ENCODE peak calls at places on chromosomes 7 and 10, in eight cellular contexts. Y is MCF 10A, G is cardiac muscle cell, Q is fibroblast of lung, P is endothelial cell, J is tibial nerve, W is PC-3, O is adrenal gland. X is an unnamed sample.

GRCh38 chr7:153590136-153590535 is 462.1 kb upstream of the DPP6 start:
- DNase-seq in G (no peak), Y (no peak), Q (no peak), J (no peak), W (no peak), P (no peak), O (no peak), X (no peak)

GRCh38 chr7:73718905-73719805 is at the start of gene STX1A:
- DNase-seq in W (peak), O (peak), Y (peak), P (peak), G (peak), Q (peak), J (no peak), X (peak)

GRCh38 chr10:56623064-56623463 is 262.0 kb upstream of the ZWINT start:
- DNase-seq in G (no peak), Q (no peak), O (no peak), P (no peak), Y (no peak), W (no peak), J (no peak), X (no peak)

GRCh38 chr10:77578583-77579227 is 58.9 kb downstream of the KCNMA1 start:
- DNase-seq in Y (peak), Q (no peak), G (no peak), W (peak), J (no peak), P (no peak), O (no peak), X (peak)

GRCh38 chr7:128855559-128855958 is 7.1 kb upstream of the ATP6V1F start:
- DNase-seq in P (no peak), Q (no peak), J (no peak), W (no peak), G (no peak), O (no peak), Y (no peak), X (no peak)

GRCh38 chr10:49488056-49488455 is 50.9 kb downstream of the ERCC6 start:
- DNase-seq in W (no peak), Y (no peak), J (no peak), G (no peak), P (no peak), Q (no peak), O (peak), X (no peak)

GRCh38 chr10:89206402-89207180 is 526 bp downstream of the CH25H start:
- DNase-seq in Y (no peak), Q (peak), P (peak), O (no peak), W (no peak), J (peak), G (peak), X (peak)

GRCh38 chr7:30789334-30789711 is 18.1 kb downstream of the MINDY4 start:
- DNase-seq in J (no peak), P (no peak), G (peak), W (peak), O (no peak), Y (peak), Q (peak), X (peak)

GRCh38 chr7:51467384-51468017 is 150.9 kb upstream of the COBL start:
- DNase-seq in P (no peak), G (no peak), O (no peak), Q (no peak), W (no peak), J (no peak), Y (no peak), X (no peak)

GRCh38 chr10:43316516-43316915 is 49.7 kb upstream of the RASGEF1A start:
- DNase-seq in P (no peak), Y (no peak), W (no peak), O (no peak), G (no peak), J (no peak), Q (no peak), X (no peak)

GRCh38 chr7:109950821-109951601 is 1139.9 kb upstream of the LRRN3 start:
- DNase-seq in O (no peak), G (no peak), Y (no peak), P (no peak), W (no peak), Q (no peak), J (no peak), X (no peak)

GRCh38 chr7:142711196-142711595 is 38.1 kb upstream of the PRSS1 start:
- DNase-seq in P (no peak), W (peak), J (no peak), Q (no peak), Y (no peak), G (no peak), O (no peak), X (no peak)

GRCh38 chr7:142714375-142714774 is 34.9 kb upstream of the PRSS1 start:
- DNase-seq in G (no peak), O (no peak), J (no peak), W (no peak), P (peak), Y (no peak), Q (no peak), X (no peak)

GRCh38 chr7:142709921-142710320 is 39.4 kb upstream of the PRSS1 start:
- DNase-seq in Y (no peak), O (no peak), G (no peak), W (no peak), Q (no peak), P (no peak), J (no peak), X (no peak)

GRCh38 chr7:142712617-142712957 is 36.7 kb upstream of the PRSS1 start:
- DNase-seq in O (no peak), P (no peak), W (no peak), Q (no peak), G (no peak), Y (no peak), J (no peak), X (no peak)

DNA sequence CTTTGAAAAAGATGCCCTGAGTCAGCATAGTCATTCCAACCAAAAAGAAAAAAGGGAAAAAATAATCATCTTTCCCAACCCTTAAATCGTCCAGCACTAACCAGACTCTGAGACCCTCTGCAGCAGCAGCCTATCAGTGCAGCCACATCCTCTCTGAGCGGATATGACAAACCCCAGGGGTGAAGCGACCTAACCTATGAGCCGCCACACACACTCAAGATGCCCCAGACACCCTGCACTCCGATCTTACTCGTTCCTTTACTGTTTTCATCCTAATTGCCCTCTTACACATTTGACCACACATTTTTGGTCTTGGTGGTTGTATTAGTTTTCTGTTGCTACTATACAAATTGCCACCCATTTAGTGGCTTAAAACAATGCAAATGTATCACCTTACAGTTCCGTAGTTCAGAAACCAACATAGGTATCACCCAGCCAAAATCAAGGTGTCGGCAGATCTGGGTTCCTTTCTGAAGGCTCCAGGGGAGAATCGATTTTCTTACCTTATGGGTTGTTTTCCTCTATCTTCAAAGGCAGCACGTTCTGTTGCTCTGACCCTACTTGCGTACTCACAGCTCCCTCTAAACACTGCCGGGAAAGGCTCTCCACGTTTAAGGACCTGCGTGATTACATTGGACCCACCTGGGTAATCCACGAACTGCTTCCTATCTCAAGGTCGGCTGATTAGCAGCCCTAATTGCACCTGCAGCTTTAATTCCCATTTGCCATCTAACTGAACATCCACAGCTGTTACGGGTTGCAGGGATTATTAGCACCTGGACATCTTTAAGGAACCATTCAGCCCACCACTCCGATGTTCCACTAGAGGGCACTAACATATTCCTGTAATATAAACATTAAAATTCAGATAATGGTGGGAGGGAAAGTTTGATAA is 37.3 kb upstream of the PRSS1 start:
- DNase-seq in Q (peak), G (peak), O (no peak), W (peak), Y (peak), P (no peak), J (no peak), X (peak)
- TF ChIP-seq CTCF in Q (peak), G (peak), O (peak), W (peak), Y (peak), P (peak), J (no peak), X (peak)

GRCh38 chr7:2450198-2451107 is 25.7 kb downstream of the GRIFIN start:
- DNase-seq in O (no peak), G (no peak), P (no peak), W (no peak), Q (no peak), J (no peak), Y (no peak), X (no peak)
- TF ChIP-seq CTCF in O (no peak), G (no peak), P (no peak), W (no peak), Q (no peak), J (no peak), Y (no peak), X (no peak)

GRCh38 chr10:85111271-85111670 is 782.9 kb downstream of the CCSER2 start:
- DNase-seq in W (no peak), Y (no peak), J (no peak), P (no peak), G (no peak), O (no peak), Q (no peak), X (no peak)

GRCh38 chr10:85100495-85100894 is 772.1 kb downstream of the CCSER2 start:
- DNase-seq in P (no peak), G (no peak), Y (peak), Q (no peak), J (no peak), O (no peak), W (no peak), X (peak)

DNA sequence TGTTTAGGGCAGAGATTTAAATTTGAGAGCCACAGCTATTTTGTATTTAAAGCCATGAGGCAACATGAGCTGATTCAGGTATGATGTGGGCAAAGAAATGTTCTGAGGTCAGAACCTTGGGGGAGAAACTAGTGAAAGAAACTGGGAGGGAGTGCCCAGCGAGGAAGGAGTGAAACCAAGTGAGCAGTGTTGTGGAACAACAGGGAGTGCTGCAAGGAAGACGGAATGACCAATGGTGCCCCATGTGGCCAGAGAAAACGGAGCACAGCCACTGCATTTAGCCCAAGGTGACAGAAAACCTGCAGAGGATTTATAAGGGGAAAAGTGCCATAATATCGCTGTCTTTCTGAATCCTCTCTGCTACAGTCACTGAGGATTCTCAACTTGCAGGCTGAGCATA is 777.2 kb downstream of the CCSER2 start:
- DNase-seq in Q (no peak), W (no peak), G (no peak), P (peak), Y (peak), O (no peak), J (no peak), X (no peak)
- TF ChIP-seq CTCF in Q (no peak), W (peak), G (no peak), P (no peak), Y (no peak), O (no peak), J (no peak), X (no peak)

GRCh38 chr10:71623098-71623985 is 96.2 kb downstream of the C10orf105 start:
- DNase-seq in P (peak), G (peak), W (peak), Q (peak), O (peak), J (peak), Y (no peak), X (peak)
- TF ChIP-seq CTCF in P (no peak), G (peak), W (peak), Q (peak), O (no peak), J (peak), Y (no peak), X (peak)

GRCh38 chr7:17302575-17303142 is 4.2 kb downstream of the AHR start:
- DNase-seq in O (no peak), G (peak), Q (peak), J (no peak), Y (peak), P (no peak), W (peak), X (peak)
- TF ChIP-seq CTCF in O (no peak), G (peak), Q (no peak), J (peak), Y (peak), P (no peak), W (peak), X (peak)

GRCh38 chr7:42831953-42832522 is 79.8 kb downstream of the C7orf25 start:
- DNase-seq in P (no peak), Q (no peak), O (no peak), W (no peak), G (no peak), J (no peak), Y (no peak), X (no peak)
- TF ChIP-seq CTCF in P (no peak), Q (no peak), O (peak), W (peak), G (no peak), J (no peak), Y (no peak), X (no peak)

X was measured in choroid plexus epithelial cell.